ENCODE peak calls at places on chromosomes 2 and 18, in six cellular contexts. M is H9, J is IMR-90, G is mesenchymal stem cell, K is neuronal stem cell, L is H1. O is an unnamed sample.

GRCh38 chr2:202016579-202017227 is 17.0 kb upstream of the FZD7 start:
- DNase-seq in L (no peak), M (no peak), K (no peak), J (no peak), G (no peak), O (no peak)

GRCh38 chr2:14756981-14757657 is 124.6 kb downstream of the LRATD1 start:
- DNase-seq in K (no peak), L (no peak), G (peak; percentile 76), J (peak; percentile 85), M (no peak), O (no peak)

GRCh38 chr2:94759211-94759610 is 112.0 kb upstream of the TEKT4 start:
- DNase-seq in L (no peak), G (no peak), K (no peak), M (no peak), J (no peak), O (no peak)

GRCh38 chr18:22207022-22207758 is 37.8 kb downstream of the GATA6 start:
- DNase-seq in G (no peak), M (no peak), K (no peak), J (peak; percentile 66), L (no peak), O (no peak)

GRCh38 chr2:111656893-111657292 is 227.1 kb downstream of the ANAPC1 start:
- DNase-seq in K (no peak), G (no peak), J (no peak), M (no peak), L (no peak), O (no peak)

GRCh38 chr2:169110919-169111318 is 41.6 kb downstream of the DHRS9 start:
- DNase-seq in G (no peak), M (peak; percentile 59), K (no peak), J (no peak), L (no peak), O (no peak)

GRCh38 chr2:217653240-217653639 is 349.6 kb downstream of the TNS1 start:
- DNase-seq in J (peak; percentile 89), K (no peak), L (no peak), M (no peak), G (peak; percentile 83), O (no peak)

GRCh38 chr2:146987996-146988395 is 856.8 kb upstream of the ACVR2A start:
- DNase-seq in J (no peak), G (no peak), L (no peak), K (no peak), M (no peak), O (no peak)

GRCh38 chr2:218405365-218406208 is 5.9 kb downstream of the CTDSP1 start:
- DNase-seq in K (peak; percentile 35), J (no peak), G (peak; percentile 28), L (no peak), M (no peak), O (peak; percentile 48)

GRCh38 chr2:10267036-10267435 is 35.7 kb upstream of the HPCAL1 start:
- DNase-seq in G (no peak), L (no peak), K (no peak), J (no peak), M (no peak), O (no peak)

GRCh38 chr2:13193900-13194299 is 477.2 kb downstream of the TRIB2 start:
- DNase-seq in G (peak; percentile 19), K (peak; percentile 24), J (peak; percentile 16), L (no peak), M (no peak), O (peak; percentile 72)

GRCh38 chr2:222102746-222103349 is 195.9 kb downstream of the PAX3 start:
- DNase-seq in M (no peak), J (no peak), K (no peak), L (no peak), G (no peak), O (no peak)

GRCh38 chr2:85184990-85185389 is 51.8 kb downstream of the TCF7L1 start:
- DNase-seq in G (no peak), J (no peak), M (no peak), L (no peak), K (no peak), O (no peak)

GRCh38 chr2:172635548-172635947 is 79.7 kb downstream of the PDK1 start:
- DNase-seq in K (no peak), M (peak; percentile 31), L (no peak), G (no peak), J (no peak), O (no peak)

GRCh38 chr2:16773080-16773713 is 107.6 kb upstream of the CYRIA start:
- DNase-seq in L (no peak), M (peak; percentile 53), K (peak; percentile 62), J (peak; percentile 42), G (peak; percentile 59), O (peak; percentile 73)

GRCh38 chr2:242004223-242004901 is 134.8 kb downstream of the RTP5 start:
- DNase-seq in J (no peak), K (no peak), M (no peak), L (no peak), G (no peak), O (no peak)

GRCh38 chr18:8773980-8774379 is 68.6 kb downstream of the MTCL1 start:
- DNase-seq in M (no peak), K (no peak), G (peak; percentile 78), J (no peak), L (no peak), O (no peak)

GRCh38 chr2:68031043-68031442 is 31.8 kb downstream of the C1D start:
- DNase-seq in G (no peak), J (peak; percentile 2), M (no peak), L (no peak), K (no peak), O (no peak)

GRCh38 chr2:200779214-200779613 is 32.5 kb upstream of the BZW1 start:
- DNase-seq in G (no peak), J (no peak), M (no peak), L (no peak), K (no peak), O (no peak)

GRCh38 chr18:6751207-6751606 is 21.7 kb downstream of the ARHGAP28 start:
- DNase-seq in L (no peak), J (no peak), G (no peak), M (no peak), K (no peak), O (no peak)

GRCh38 chr2:128578406-128579385 is 260.0 kb upstream of the HS6ST1 start:
- DNase-seq in M (no peak), J (peak; percentile 57), K (no peak), G (no peak), L (no peak), O (no peak)

GRCh38 chr2:74525717-74526648 is at the start of gene DQX1:
- DNase-seq in M (peak; percentile 78), K (no peak), L (no peak), G (no peak), J (peak; percentile 41), O (peak; percentile 84)

GRCh38 chr2:30257266-30258214 is 26.2 kb downstream of the LBH start:
- DNase-seq in L (no peak), J (no peak), M (no peak), G (no peak), K (no peak), O (no peak)

GRCh38 chr18:56929861-56930260 is 217.0 kb upstream of the BOD1L2 start:
- DNase-seq in M (no peak), L (no peak), G (no peak), J (no peak), K (no peak), O (no peak)

GRCh38 chr18:56933472-56933871 is 213.4 kb upstream of the BOD1L2 start:
- DNase-seq in J (no peak), G (no peak), L (no peak), M (no peak), K (no peak), O (no peak)

GRCh38 chr18:56926740-56927139 is 220.1 kb upstream of the BOD1L2 start:
- DNase-seq in K (no peak), L (no peak), M (no peak), J (no peak), G (no peak), O (no peak)

GRCh38 chr18:56921888-56922480 is 224.9 kb upstream of the BOD1L2 start:
- DNase-seq in L (no peak), J (peak; percentile 1), G (peak; percentile 10), M (no peak), K (no peak), O (no peak)

DNA sequence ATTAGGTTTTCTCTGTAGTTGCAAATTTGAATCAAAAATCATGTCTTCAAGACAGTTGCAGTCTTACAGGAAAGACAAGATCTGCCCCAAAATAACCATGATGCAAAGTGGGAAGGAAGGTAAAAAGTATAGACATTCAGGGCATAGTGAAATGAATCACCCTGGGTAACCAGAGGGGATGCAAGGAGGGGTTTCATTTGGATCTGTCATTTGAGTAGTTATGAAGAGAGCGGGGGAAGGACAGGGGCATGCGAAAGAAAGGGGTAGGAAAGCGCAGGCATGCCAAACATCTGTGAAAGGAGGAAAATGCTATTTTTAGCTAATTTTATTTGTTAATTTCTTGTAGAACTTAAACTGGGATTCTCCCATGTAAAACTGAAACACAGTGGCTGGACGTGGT is 219.1 kb upstream of the BOD1L2 start:
- DNase-seq in J (no peak), G (no peak), M (no peak), L (no peak), K (no peak), O (no peak)
- H3K4ac ChIP-seq in J (no peak overlapping the region), G (no peak overlapping the region), M (no peak overlapping the region), L (no peak overlapping the region), K (no peak overlapping the region), O (no peak overlapping the region)

DNA sequence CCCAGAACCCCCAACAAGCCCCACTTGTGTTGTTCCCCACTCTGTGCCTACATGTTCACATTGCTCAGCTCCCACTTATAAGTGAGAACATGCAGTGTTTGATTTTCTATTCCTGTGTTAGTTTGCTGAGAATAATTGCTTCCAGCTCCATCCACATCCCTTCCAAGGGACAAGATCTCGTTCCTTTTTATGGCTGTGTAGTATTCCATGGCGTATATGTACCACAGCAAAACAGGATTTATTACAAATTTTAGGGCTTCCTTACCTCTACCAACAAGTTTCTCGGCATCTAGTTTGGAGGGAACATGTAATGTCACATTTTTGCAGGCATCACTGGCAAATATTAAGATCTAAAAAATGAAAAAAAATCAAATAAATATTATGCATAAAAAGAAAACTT is 8.9 kb downstream of the DSC2 start:
- DNase-seq in G (no peak), K (no peak), J (no peak), L (no peak), M (no peak), O (no peak)
- H3K4ac ChIP-seq in G (no peak overlapping the region), K (no peak overlapping the region), J (no peak overlapping the region), L (no peak overlapping the region), M (no peak overlapping the region), O (no peak overlapping the region)

GRCh38 chr2:101733257-101733993 is 35.9 kb downstream of the MAP4K4 start:
- DNase-seq in M (no peak), J (no peak), L (no peak), G (no peak), K (no peak), O (no peak)

GRCh38 chr2:101734511-101735165 is 37.1 kb downstream of the MAP4K4 start:
- DNase-seq in K (no peak), L (no peak), J (no peak), G (no peak), M (no peak), O (no peak)

GRCh38 chr2:101731221-101732054 is 33.9 kb downstream of the MAP4K4 start:
- DNase-seq in G (no peak), M (no peak), J (no peak), K (no peak), L (no peak), O (no peak)

GRCh38 chr2:101732773-101733256 is 35.3 kb downstream of the MAP4K4 start:
- DNase-seq in K (no peak), L (no peak), M (no peak), G (no peak), J (no peak), O (no peak)

GRCh38 chr2:101732199-101732598 is 34.7 kb downstream of the MAP4K4 start:
- DNase-seq in L (no peak), J (no peak), K (no peak), M (no peak), G (no peak), O (no peak)
- H3K4ac ChIP-seq in L (no peak overlapping the region), J (no peak overlapping the region), K (no peak overlapping the region), M (no peak overlapping the region), G (no peak overlapping the region), O (no peak overlapping the region)

GRCh38 chr2:135052042-135052876 is at the start of gene RAB3GAP1:
- DNase-seq in M (peak; percentile 86), K (peak; percentile 66), G (peak; percentile 91), L (peak; percentile 39), J (peak; percentile 83), O (peak; percentile 93)
- H3K4ac ChIP-seq in M (no peak within 1 kb of the TSS), K (no peak within 1 kb of the TSS), G (peak within 1 kb of the TSS; percentile 92), L (no peak within 1 kb of the TSS), J (peak within 1 kb of the TSS; percentile 99), O (no peak within 1 kb of the TSS)